ENCODE peak calls at places on chromosome 14, in six cellular contexts. P, B, K, V, T and R are unnamed samples.

GRCh38 chr14:29905549-29905948 is 22.1 kb downstream of the PRKD1 start:
- DNase-seq in K (no peak), B (no peak), T (peak; percentile 55), P (no peak), V (no peak), R (no peak)

GRCh38 chr14:52351561-52352491 is 37.7 kb downstream of the PTGER2 start:
- DNase-seq in P (peak; percentile 78), V (peak; percentile 86), T (no peak), K (no peak), B (no peak), R (no peak)

GRCh38 chr14:96077983-96078686 is 39.0 kb downstream of the C14orf132 start:
- DNase-seq in V (no peak), P (peak; percentile 70), B (no peak), K (no peak), T (no peak), R (peak; percentile 68)

GRCh38 chr14:100404419-100404818 is 81.3 kb downstream of the SLC25A47 start:
- DNase-seq in P (no peak), K (no peak), T (no peak), V (no peak), B (no peak), R (no peak)

GRCh38 chr14:68248481-68249255 is 429.1 kb downstream of the RAD51B start:
- DNase-seq in K (no peak), B (peak; percentile 61), P (peak; percentile 60), V (peak; percentile 69), T (peak; percentile 82), R (peak; percentile 39)

GRCh38 chr14:93286212-93286890 is 46.5 kb downstream of the BTBD7 start:
- DNase-seq in K (no peak), B (no peak), V (peak; percentile 46), P (no peak), T (no peak), R (no peak)

GRCh38 chr14:99136047-99136400 is 136.0 kb downstream of the BCL11B start:
- DNase-seq in P (no peak), V (no peak), B (no peak), T (no peak), K (no peak), R (no peak)

GRCh38 chr14:78291958-78292357 is 121.8 kb downstream of the NRXN3 start:
- DNase-seq in P (no peak), B (no peak), V (no peak), T (no peak), K (no peak), R (no peak)

GRCh38 chr14:104973215-104974145 is 4.7 kb downstream of the AHNAK2 start:
- DNase-seq in P (peak; percentile 97), B (peak; percentile 94), V (peak; percentile 100), K (no peak), T (peak; percentile 45), R (peak; percentile 89)

GRCh38 chr14:95787941-95788340 is 74.0 kb upstream of the TCL1A start:
- DNase-seq in P (no peak), B (no peak), K (no peak), T (no peak), V (no peak), R (no peak)

GRCh38 chr14:21866479-21866878 is 192.9 kb upstream of the OR4E1 start:
- DNase-seq in P (no peak), V (peak; percentile 18), T (no peak), B (no peak), K (no peak), R (peak; percentile 9)

GRCh38 chr14:102873546-102874061 is 48.9 kb upstream of the AMN start:
- DNase-seq in K (no peak), P (no peak), V (no peak), B (no peak), T (no peak), R (no peak)

GRCh38 chr14:24279301-24280186 is 8.1 kb upstream of the RABGGTA start:
- DNase-seq in T (peak; percentile 88), B (no peak), K (peak; percentile 53), P (peak; percentile 57), V (peak; percentile 51), R (no peak)

GRCh38 chr14:44211718-44212117 is 295.4 kb downstream of the FSCB start:
- DNase-seq in T (no peak), V (no peak), P (no peak), K (no peak), B (no peak), R (no peak)